ENCODE peak calls at places on chromosomes 1 and 21, in five cellular contexts. One of them, this sample, is unnamed.
A peak's percentile ranks its signal among the peaks of the same experiment; 100 is the strongest.

GRCh38 chr1:150484861-150485260 is 2.4 kb upstream of the TARS2 start:
- DNase-seq in NCI-H524 treated with DMSO at 0.1 percent for 48 hours: no peak
- DNase-seq in stimulated activated effector memory CD8-positive, alpha-beta T cell treated with anti-CD3 and anti-CD28 coated beads, Interleukin-12 subunit alpha, Interleukin-12 subunit beta, amount 100 ng/mL, for 72 hours: no peak
- DNase-seq in stimulated activated CD4-positive, alpha-beta T cell treated with anti-CD3 and anti-CD28 coated beads, TNF-alpha, amount 100 ng/mL, for 4 hours: no peak
- DNase-seq in stimulated activated CD8-positive, alpha-beta memory T cell treated with anti-CD3 and anti-CD28 coated beads, Interleukin-15, amount 100 ng/mL, for 4 hours: no peak
- DNase-seq in this sample: no peak

GRCh38 chr1:12097321-12097720 is 34.2 kb downstream of the TNFRSF8 start:
- DNase-seq in NCI-H524 treated with DMSO at 0.1 percent for 48 hours: no peak
- DNase-seq in stimulated activated effector memory CD8-positive, alpha-beta T cell treated with anti-CD3 and anti-CD28 coated beads, Interleukin-12 subunit alpha, Interleukin-12 subunit beta, amount 100 ng/mL, for 72 hours: no peak
- DNase-seq in stimulated activated CD4-positive, alpha-beta T cell treated with anti-CD3 and anti-CD28 coated beads, TNF-alpha, amount 100 ng/mL, for 4 hours: no peak
- DNase-seq in stimulated activated CD8-positive, alpha-beta memory T cell treated with anti-CD3 and anti-CD28 coated beads, Interleukin-15, amount 100 ng/mL, for 4 hours: no peak
- DNase-seq in this sample: no peak

GRCh38 chr1:198157847-198158765 is 1.3 kb downstream of the NEK7 start:
- DNase-seq in NCI-H524 treated with DMSO at 0.1 percent for 48 hours: no peak
- DNase-seq in stimulated activated effector memory CD8-positive, alpha-beta T cell treated with anti-CD3 and anti-CD28 coated beads, Interleukin-12 subunit alpha, Interleukin-12 subunit beta, amount 100 ng/mL, for 72 hours: no peak
- DNase-seq in stimulated activated CD8-positive, alpha-beta memory T cell treated with anti-CD3 and anti-CD28 coated beads, Interleukin-15, amount 100 ng/mL, for 4 hours: no peak
- DNase-seq in stimulated activated CD4-positive, alpha-beta T cell treated with anti-CD3 and anti-CD28 coated beads, TNF-alpha, amount 100 ng/mL, for 4 hours: no peak
- DNase-seq in this sample: no peak

GRCh38 chr1:230711245-230711644 is 2.7 kb downstream of the AGT start:
- DNase-seq in stimulated activated CD8-positive, alpha-beta memory T cell treated with anti-CD3 and anti-CD28 coated beads, Interleukin-15, amount 100 ng/mL, for 4 hours: no peak
- DNase-seq in stimulated activated CD4-positive, alpha-beta T cell treated with anti-CD3 and anti-CD28 coated beads, TNF-alpha, amount 100 ng/mL, for 4 hours: no peak
- DNase-seq in NCI-H524 treated with DMSO at 0.1 percent for 48 hours: no peak
- DNase-seq in stimulated activated effector memory CD8-positive, alpha-beta T cell treated with anti-CD3 and anti-CD28 coated beads, Interleukin-12 subunit alpha, Interleukin-12 subunit beta, amount 100 ng/mL, for 72 hours: no peak
- DNase-seq in this sample: no peak

GRCh38 chr1:158930504-158930903 is 848 bp upstream of the PYHIN1 start:
- DNase-seq in stimulated activated effector memory CD8-positive, alpha-beta T cell treated with anti-CD3 and anti-CD28 coated beads, Interleukin-12 subunit alpha, Interleukin-12 subunit beta, amount 100 ng/mL, for 72 hours: peak; percentile 24
- DNase-seq in stimulated activated CD8-positive, alpha-beta memory T cell treated with anti-CD3 and anti-CD28 coated beads, Interleukin-15, amount 100 ng/mL, for 4 hours: peak; percentile 18
- DNase-seq in stimulated activated CD4-positive, alpha-beta T cell treated with anti-CD3 and anti-CD28 coated beads, TNF-alpha, amount 100 ng/mL, for 4 hours: no peak
- DNase-seq in NCI-H524 treated with DMSO at 0.1 percent for 48 hours: no peak
- DNase-seq in this sample: no peak

GRCh38 chr1:198892065-198892464 is 253.2 kb downstream of the PTPRC start:
- DNase-seq in stimulated activated effector memory CD8-positive, alpha-beta T cell treated with anti-CD3 and anti-CD28 coated beads, Interleukin-12 subunit alpha, Interleukin-12 subunit beta, amount 100 ng/mL, for 72 hours: no peak
- DNase-seq in stimulated activated CD4-positive, alpha-beta T cell treated with anti-CD3 and anti-CD28 coated beads, TNF-alpha, amount 100 ng/mL, for 4 hours: no peak
- DNase-seq in NCI-H524 treated with DMSO at 0.1 percent for 48 hours: no peak
- DNase-seq in stimulated activated CD8-positive, alpha-beta memory T cell treated with anti-CD3 and anti-CD28 coated beads, Interleukin-15, amount 100 ng/mL, for 4 hours: no peak
- DNase-seq in this sample: no peak

GRCh38 chr1:40394456-40395172 is 21.1 kb downstream of the SMAP2 start:
- DNase-seq in stimulated activated effector memory CD8-positive, alpha-beta T cell treated with anti-CD3 and anti-CD28 coated beads, Interleukin-12 subunit alpha, Interleukin-12 subunit beta, amount 100 ng/mL, for 72 hours: no peak
- DNase-seq in stimulated activated CD8-positive, alpha-beta memory T cell treated with anti-CD3 and anti-CD28 coated beads, Interleukin-15, amount 100 ng/mL, for 4 hours: no peak
- DNase-seq in stimulated activated CD4-positive, alpha-beta T cell treated with anti-CD3 and anti-CD28 coated beads, TNF-alpha, amount 100 ng/mL, for 4 hours: no peak
- DNase-seq in NCI-H524 treated with DMSO at 0.1 percent for 48 hours: no peak
- DNase-seq in this sample: no peak

GRCh38 chr1:29829448-29830344 is 593.4 kb downstream of the PTPRU start:
- DNase-seq in stimulated activated CD8-positive, alpha-beta memory T cell treated with anti-CD3 and anti-CD28 coated beads, Interleukin-15, amount 100 ng/mL, for 4 hours: no peak
- DNase-seq in NCI-H524 treated with DMSO at 0.1 percent for 48 hours: no peak
- DNase-seq in stimulated activated effector memory CD8-positive, alpha-beta T cell treated with anti-CD3 and anti-CD28 coated beads, Interleukin-12 subunit alpha, Interleukin-12 subunit beta, amount 100 ng/mL, for 72 hours: no peak
- DNase-seq in stimulated activated CD4-positive, alpha-beta T cell treated with anti-CD3 and anti-CD28 coated beads, TNF-alpha, amount 100 ng/mL, for 4 hours: no peak
- DNase-seq in this sample: no peak

GRCh38 chr21:45392206-45392971 is 12.6 kb upstream of the COL18A1 start:
- DNase-seq in stimulated activated CD4-positive, alpha-beta T cell treated with anti-CD3 and anti-CD28 coated beads, TNF-alpha, amount 100 ng/mL, for 4 hours: no peak
- DNase-seq in stimulated activated effector memory CD8-positive, alpha-beta T cell treated with anti-CD3 and anti-CD28 coated beads, Interleukin-12 subunit alpha, Interleukin-12 subunit beta, amount 100 ng/mL, for 72 hours: no peak
- DNase-seq in NCI-H524 treated with DMSO at 0.1 percent for 48 hours: no peak
- DNase-seq in stimulated activated CD8-positive, alpha-beta memory T cell treated with anti-CD3 and anti-CD28 coated beads, Interleukin-15, amount 100 ng/mL, for 4 hours: no peak
- DNase-seq in this sample: no peak

GRCh38 chr1:36712151-36712550 is 229.4 kb upstream of the CSF3R start:
- DNase-seq in stimulated activated CD4-positive, alpha-beta T cell treated with anti-CD3 and anti-CD28 coated beads, TNF-alpha, amount 100 ng/mL, for 4 hours: no peak
- DNase-seq in NCI-H524 treated with DMSO at 0.1 percent for 48 hours: no peak
- DNase-seq in stimulated activated effector memory CD8-positive, alpha-beta T cell treated with anti-CD3 and anti-CD28 coated beads, Interleukin-12 subunit alpha, Interleukin-12 subunit beta, amount 100 ng/mL, for 72 hours: no peak
- DNase-seq in stimulated activated CD8-positive, alpha-beta memory T cell treated with anti-CD3 and anti-CD28 coated beads, Interleukin-15, amount 100 ng/mL, for 4 hours: no peak
- DNase-seq in this sample: no peak

GRCh38 chr1:220788146-220788545 is 1.4 kb downstream of the MTARC1 start:
- DNase-seq in NCI-H524 treated with DMSO at 0.1 percent for 48 hours: no peak
- DNase-seq in stimulated activated effector memory CD8-positive, alpha-beta T cell treated with anti-CD3 and anti-CD28 coated beads, Interleukin-12 subunit alpha, Interleukin-12 subunit beta, amount 100 ng/mL, for 72 hours: no peak
- DNase-seq in stimulated activated CD8-positive, alpha-beta memory T cell treated with anti-CD3 and anti-CD28 coated beads, Interleukin-15, amount 100 ng/mL, for 4 hours: no peak
- DNase-seq in stimulated activated CD4-positive, alpha-beta T cell treated with anti-CD3 and anti-CD28 coated beads, TNF-alpha, amount 100 ng/mL, for 4 hours: no peak
- DNase-seq in this sample: no peak

GRCh38 chr1:213688655-213689054 is 299.1 kb upstream of the PROX1 start:
- DNase-seq in stimulated activated CD4-positive, alpha-beta T cell treated with anti-CD3 and anti-CD28 coated beads, TNF-alpha, amount 100 ng/mL, for 4 hours: no peak
- DNase-seq in NCI-H524 treated with DMSO at 0.1 percent for 48 hours: no peak
- DNase-seq in stimulated activated effector memory CD8-positive, alpha-beta T cell treated with anti-CD3 and anti-CD28 coated beads, Interleukin-12 subunit alpha, Interleukin-12 subunit beta, amount 100 ng/mL, for 72 hours: no peak
- DNase-seq in stimulated activated CD8-positive, alpha-beta memory T cell treated with anti-CD3 and anti-CD28 coated beads, Interleukin-15, amount 100 ng/mL, for 4 hours: no peak
- DNase-seq in this sample: no peak

GRCh38 chr1:62926681-62927252 is 142.8 kb downstream of the ATG4C start:
- DNase-seq in stimulated activated CD4-positive, alpha-beta T cell treated with anti-CD3 and anti-CD28 coated beads, TNF-alpha, amount 100 ng/mL, for 4 hours: no peak
- DNase-seq in stimulated activated CD8-positive, alpha-beta memory T cell treated with anti-CD3 and anti-CD28 coated beads, Interleukin-15, amount 100 ng/mL, for 4 hours: no peak
- DNase-seq in NCI-H524 treated with DMSO at 0.1 percent for 48 hours: no peak
- DNase-seq in stimulated activated effector memory CD8-positive, alpha-beta T cell treated with anti-CD3 and anti-CD28 coated beads, Interleukin-12 subunit alpha, Interleukin-12 subunit beta, amount 100 ng/mL, for 72 hours: no peak
- DNase-seq in this sample: no peak

GRCh38 chr1:66492424-66492823 is 41.5 kb upstream of the SGIP1 start:
- DNase-seq in stimulated activated effector memory CD8-positive, alpha-beta T cell treated with anti-CD3 and anti-CD28 coated beads, Interleukin-12 subunit alpha, Interleukin-12 subunit beta, amount 100 ng/mL, for 72 hours: no peak
- DNase-seq in stimulated activated CD8-positive, alpha-beta memory T cell treated with anti-CD3 and anti-CD28 coated beads, Interleukin-15, amount 100 ng/mL, for 4 hours: no peak
- DNase-seq in stimulated activated CD4-positive, alpha-beta T cell treated with anti-CD3 and anti-CD28 coated beads, TNF-alpha, amount 100 ng/mL, for 4 hours: no peak
- DNase-seq in NCI-H524 treated with DMSO at 0.1 percent for 48 hours: no peak
- DNase-seq in this sample: no peak

GRCh38 chr1:231557898-231558710 is 29.6 kb downstream of the TSNAX start:
- DNase-seq in stimulated activated CD4-positive, alpha-beta T cell treated with anti-CD3 and anti-CD28 coated beads, TNF-alpha, amount 100 ng/mL, for 4 hours: no peak
- DNase-seq in stimulated activated CD8-positive, alpha-beta memory T cell treated with anti-CD3 and anti-CD28 coated beads, Interleukin-15, amount 100 ng/mL, for 4 hours: no peak
- DNase-seq in stimulated activated effector memory CD8-positive, alpha-beta T cell treated with anti-CD3 and anti-CD28 coated beads, Interleukin-12 subunit alpha, Interleukin-12 subunit beta, amount 100 ng/mL, for 72 hours: no peak
- DNase-seq in NCI-H524 treated with DMSO at 0.1 percent for 48 hours: no peak
- DNase-seq in this sample: no peak

GRCh38 chr1:14757260-14757625 is 158.8 kb downstream of the KAZN start:
- DNase-seq in stimulated activated CD8-positive, alpha-beta memory T cell treated with anti-CD3 and anti-CD28 coated beads, Interleukin-15, amount 100 ng/mL, for 4 hours: no peak
- DNase-seq in stimulated activated CD4-positive, alpha-beta T cell treated with anti-CD3 and anti-CD28 coated beads, TNF-alpha, amount 100 ng/mL, for 4 hours: no peak
- DNase-seq in stimulated activated effector memory CD8-positive, alpha-beta T cell treated with anti-CD3 and anti-CD28 coated beads, Interleukin-12 subunit alpha, Interleukin-12 subunit beta, amount 100 ng/mL, for 72 hours: no peak
- DNase-seq in NCI-H524 treated with DMSO at 0.1 percent for 48 hours: no peak
- DNase-seq in this sample: no peak

GRCh38 chr1:108961198-108961597 is 2.1 kb downstream of the CLCC1 start:
- DNase-seq in stimulated activated effector memory CD8-positive, alpha-beta T cell treated with anti-CD3 and anti-CD28 coated beads, Interleukin-12 subunit alpha, Interleukin-12 subunit beta, amount 100 ng/mL, for 72 hours: no peak
- DNase-seq in stimulated activated CD4-positive, alpha-beta T cell treated with anti-CD3 and anti-CD28 coated beads, TNF-alpha, amount 100 ng/mL, for 4 hours: no peak
- DNase-seq in stimulated activated CD8-positive, alpha-beta memory T cell treated with anti-CD3 and anti-CD28 coated beads, Interleukin-15, amount 100 ng/mL, for 4 hours: no peak
- DNase-seq in NCI-H524 treated with DMSO at 0.1 percent for 48 hours: no peak
- DNase-seq in this sample: no peak

GRCh38 chr1:235919797-235920475 is 53.2 kb upstream of the LYST start:
- DNase-seq in NCI-H524 treated with DMSO at 0.1 percent for 48 hours: no peak
- DNase-seq in stimulated activated CD4-positive, alpha-beta T cell treated with anti-CD3 and anti-CD28 coated beads, TNF-alpha, amount 100 ng/mL, for 4 hours: no peak
- DNase-seq in stimulated activated effector memory CD8-positive, alpha-beta T cell treated with anti-CD3 and anti-CD28 coated beads, Interleukin-12 subunit alpha, Interleukin-12 subunit beta, amount 100 ng/mL, for 72 hours: no peak
- DNase-seq in stimulated activated CD8-positive, alpha-beta memory T cell treated with anti-CD3 and anti-CD28 coated beads, Interleukin-15, amount 100 ng/mL, for 4 hours: no peak
- DNase-seq in this sample: no peak

GRCh38 chr1:223849855-223850254 is 4.1 kb upstream of the TP53BP2 start:
- DNase-seq in stimulated activated CD8-positive, alpha-beta memory T cell treated with anti-CD3 and anti-CD28 coated beads, Interleukin-15, amount 100 ng/mL, for 4 hours: no peak
- DNase-seq in stimulated activated CD4-positive, alpha-beta T cell treated with anti-CD3 and anti-CD28 coated beads, TNF-alpha, amount 100 ng/mL, for 4 hours: no peak
- DNase-seq in stimulated activated effector memory CD8-positive, alpha-beta T cell treated with anti-CD3 and anti-CD28 coated beads, Interleukin-12 subunit alpha, Interleukin-12 subunit beta, amount 100 ng/mL, for 72 hours: no peak
- DNase-seq in NCI-H524 treated with DMSO at 0.1 percent for 48 hours: no peak
- DNase-seq in this sample: no peak

GRCh38 chr1:26225033-26225831 is 8.8 kb upstream of the CEP85 start:
- DNase-seq in stimulated activated effector memory CD8-positive, alpha-beta T cell treated with anti-CD3 and anti-CD28 coated beads, Interleukin-12 subunit alpha, Interleukin-12 subunit beta, amount 100 ng/mL, for 72 hours: peak; percentile 7
- DNase-seq in NCI-H524 treated with DMSO at 0.1 percent for 48 hours: no peak
- DNase-seq in stimulated activated CD4-positive, alpha-beta T cell treated with anti-CD3 and anti-CD28 coated beads, TNF-alpha, amount 100 ng/mL, for 4 hours: no peak
- DNase-seq in stimulated activated CD8-positive, alpha-beta memory T cell treated with anti-CD3 and anti-CD28 coated beads, Interleukin-15, amount 100 ng/mL, for 4 hours: peak; percentile 7
- DNase-seq in this sample: peak; percentile 50

GRCh38 chr1:228074954-228075730 is 7.4 kb upstream of the ARF1 start:
- DNase-seq in NCI-H524 treated with DMSO at 0.1 percent for 48 hours: no peak
- DNase-seq in stimulated activated effector memory CD8-positive, alpha-beta T cell treated with anti-CD3 and anti-CD28 coated beads, Interleukin-12 subunit alpha, Interleukin-12 subunit beta, amount 100 ng/mL, for 72 hours: no peak
- DNase-seq in stimulated activated CD4-positive, alpha-beta T cell treated with anti-CD3 and anti-CD28 coated beads, TNF-alpha, amount 100 ng/mL, for 4 hours: no peak
- DNase-seq in stimulated activated CD8-positive, alpha-beta memory T cell treated with anti-CD3 and anti-CD28 coated beads, Interleukin-15, amount 100 ng/mL, for 4 hours: no peak
- DNase-seq in this sample: no peak

GRCh38 chr1:82317671-82318070 is 516.9 kb downstream of the ADGRL2 start:
- DNase-seq in stimulated activated CD8-positive, alpha-beta memory T cell treated with anti-CD3 and anti-CD28 coated beads, Interleukin-15, amount 100 ng/mL, for 4 hours: no peak
- DNase-seq in NCI-H524 treated with DMSO at 0.1 percent for 48 hours: no peak
- DNase-seq in stimulated activated effector memory CD8-positive, alpha-beta T cell treated with anti-CD3 and anti-CD28 coated beads, Interleukin-12 subunit alpha, Interleukin-12 subunit beta, amount 100 ng/mL, for 72 hours: no peak
- DNase-seq in stimulated activated CD4-positive, alpha-beta T cell treated with anti-CD3 and anti-CD28 coated beads, TNF-alpha, amount 100 ng/mL, for 4 hours: no peak
- DNase-seq in this sample: no peak

GRCh38 chr1:71572038-71572437 is 491.2 kb upstream of the ZRANB2 start:
- DNase-seq in stimulated activated effector memory CD8-positive, alpha-beta T cell treated with anti-CD3 and anti-CD28 coated beads, Interleukin-12 subunit alpha, Interleukin-12 subunit beta, amount 100 ng/mL, for 72 hours: no peak
- DNase-seq in stimulated activated CD4-positive, alpha-beta T cell treated with anti-CD3 and anti-CD28 coated beads, TNF-alpha, amount 100 ng/mL, for 4 hours: no peak
- DNase-seq in stimulated activated CD8-positive, alpha-beta memory T cell treated with anti-CD3 and anti-CD28 coated beads, Interleukin-15, amount 100 ng/mL, for 4 hours: no peak
- DNase-seq in NCI-H524 treated with DMSO at 0.1 percent for 48 hours: no peak
- DNase-seq in this sample: no peak

GRCh38 chr1:212127219-212127618 is 91.7 kb downstream of the DTL start:
- DNase-seq in stimulated activated effector memory CD8-positive, alpha-beta T cell treated with anti-CD3 and anti-CD28 coated beads, Interleukin-12 subunit alpha, Interleukin-12 subunit beta, amount 100 ng/mL, for 72 hours: no peak
- DNase-seq in NCI-H524 treated with DMSO at 0.1 percent for 48 hours: no peak
- DNase-seq in stimulated activated CD8-positive, alpha-beta memory T cell treated with anti-CD3 and anti-CD28 coated beads, Interleukin-15, amount 100 ng/mL, for 4 hours: no peak
- DNase-seq in stimulated activated CD4-positive, alpha-beta T cell treated with anti-CD3 and anti-CD28 coated beads, TNF-alpha, amount 100 ng/mL, for 4 hours: no peak
- DNase-seq in this sample: no peak

GRCh38 chr1:161099090-161099802 is 1.1 kb downstream of the KLHDC9 start:
- DNase-seq in stimulated activated CD8-positive, alpha-beta memory T cell treated with anti-CD3 and anti-CD28 coated beads, Interleukin-15, amount 100 ng/mL, for 4 hours: no peak
- DNase-seq in stimulated activated CD4-positive, alpha-beta T cell treated with anti-CD3 and anti-CD28 coated beads, TNF-alpha, amount 100 ng/mL, for 4 hours: no peak
- DNase-seq in NCI-H524 treated with DMSO at 0.1 percent for 48 hours: no peak
- DNase-seq in stimulated activated effector memory CD8-positive, alpha-beta T cell treated with anti-CD3 and anti-CD28 coated beads, Interleukin-12 subunit alpha, Interleukin-12 subunit beta, amount 100 ng/mL, for 72 hours: no peak
- DNase-seq in this sample: no peak

GRCh38 chr1:25990702-25991395 is 7.0 kb downstream of the PAFAH2 start:
- DNase-seq in stimulated activated CD4-positive, alpha-beta T cell treated with anti-CD3 and anti-CD28 coated beads, TNF-alpha, amount 100 ng/mL, for 4 hours: peak; percentile 21
- DNase-seq in NCI-H524 treated with DMSO at 0.1 percent for 48 hours: no peak
- DNase-seq in stimulated activated effector memory CD8-positive, alpha-beta T cell treated with anti-CD3 and anti-CD28 coated beads, Interleukin-12 subunit alpha, Interleukin-12 subunit beta, amount 100 ng/mL, for 72 hours: peak; percentile 20
- DNase-seq in stimulated activated CD8-positive, alpha-beta memory T cell treated with anti-CD3 and anti-CD28 coated beads, Interleukin-15, amount 100 ng/mL, for 4 hours: peak; percentile 21
- DNase-seq in this sample: no peak

GRCh38 chr1:31510853-31511789 is 65.2 kb upstream of the TINAGL1 start:
- DNase-seq in stimulated activated CD4-positive, alpha-beta T cell treated with anti-CD3 and anti-CD28 coated beads, TNF-alpha, amount 100 ng/mL, for 4 hours: no peak
- DNase-seq in stimulated activated effector memory CD8-positive, alpha-beta T cell treated with anti-CD3 and anti-CD28 coated beads, Interleukin-12 subunit alpha, Interleukin-12 subunit beta, amount 100 ng/mL, for 72 hours: no peak
- DNase-seq in NCI-H524 treated with DMSO at 0.1 percent for 48 hours: no peak
- DNase-seq in stimulated activated CD8-positive, alpha-beta memory T cell treated with anti-CD3 and anti-CD28 coated beads, Interleukin-15, amount 100 ng/mL, for 4 hours: no peak
- DNase-seq in this sample: no peak

GRCh38 chr1:15952317-15953258 is 23.3 kb downstream of the ZBTB17 start:
- DNase-seq in stimulated activated CD4-positive, alpha-beta T cell treated with anti-CD3 and anti-CD28 coated beads, TNF-alpha, amount 100 ng/mL, for 4 hours: no peak
- DNase-seq in NCI-H524 treated with DMSO at 0.1 percent for 48 hours: no peak
- DNase-seq in stimulated activated CD8-positive, alpha-beta memory T cell treated with anti-CD3 and anti-CD28 coated beads, Interleukin-15, amount 100 ng/mL, for 4 hours: no peak
- DNase-seq in stimulated activated effector memory CD8-positive, alpha-beta T cell treated with anti-CD3 and anti-CD28 coated beads, Interleukin-12 subunit alpha, Interleukin-12 subunit beta, amount 100 ng/mL, for 72 hours: no peak
- DNase-seq in this sample: no peak

GRCh38 chr1:151197863-151198253 is 494 bp upstream of the PIP5K1A start:
- DNase-seq in NCI-H524 treated with DMSO at 0.1 percent for 48 hours: no peak
- DNase-seq in stimulated activated CD8-positive, alpha-beta memory T cell treated with anti-CD3 and anti-CD28 coated beads, Interleukin-15, amount 100 ng/mL, for 4 hours: no peak
- DNase-seq in stimulated activated CD4-positive, alpha-beta T cell treated with anti-CD3 and anti-CD28 coated beads, TNF-alpha, amount 100 ng/mL, for 4 hours: no peak
- DNase-seq in stimulated activated effector memory CD8-positive, alpha-beta T cell treated with anti-CD3 and anti-CD28 coated beads, Interleukin-12 subunit alpha, Interleukin-12 subunit beta, amount 100 ng/mL, for 72 hours: no peak
- DNase-seq in this sample: no peak

GRCh38 chr1:216904457-216904856 is 181.2 kb upstream of the ESRRG start:
- DNase-seq in stimulated activated CD4-positive, alpha-beta T cell treated with anti-CD3 and anti-CD28 coated beads, TNF-alpha, amount 100 ng/mL, for 4 hours: no peak
- DNase-seq in stimulated activated CD8-positive, alpha-beta memory T cell treated with anti-CD3 and anti-CD28 coated beads, Interleukin-15, amount 100 ng/mL, for 4 hours: no peak
- DNase-seq in stimulated activated effector memory CD8-positive, alpha-beta T cell treated with anti-CD3 and anti-CD28 coated beads, Interleukin-12 subunit alpha, Interleukin-12 subunit beta, amount 100 ng/mL, for 72 hours: no peak
- DNase-seq in NCI-H524 treated with DMSO at 0.1 percent for 48 hours: no peak
- DNase-seq in this sample: no peak

GRCh38 chr1:192759104-192759503 is 49.7 kb upstream of the RGS2 start:
- DNase-seq in stimulated activated effector memory CD8-positive, alpha-beta T cell treated with anti-CD3 and anti-CD28 coated beads, Interleukin-12 subunit alpha, Interleukin-12 subunit beta, amount 100 ng/mL, for 72 hours: no peak
- DNase-seq in stimulated activated CD8-positive, alpha-beta memory T cell treated with anti-CD3 and anti-CD28 coated beads, Interleukin-15, amount 100 ng/mL, for 4 hours: no peak
- DNase-seq in NCI-H524 treated with DMSO at 0.1 percent for 48 hours: no peak
- DNase-seq in stimulated activated CD4-positive, alpha-beta T cell treated with anti-CD3 and anti-CD28 coated beads, TNF-alpha, amount 100 ng/mL, for 4 hours: no peak
- DNase-seq in this sample: no peak